ENCODE peak calls at places on chromosomes 11 and 22, in eight cellular contexts. E is HAP-1, C is endodermal cell, S is esophagus squamous epithelium, A is hepatocyte, L is body of pancreas, Y is tibial artery, Z is colonic mucosa. J is an unnamed sample.
A peak's percentile ranks its signal among the peaks of the same experiment; 100 is the strongest.

GRCh38 chr11:18956630-18957029 is 17.4 kb upstream of the MRGPRX1 start:
- DNase-seq in E (no peak), C (no peak), S (no peak), A (no peak), L (no peak), Y (no peak), Z (no peak), J (no peak)

GRCh38 chr11:122230387-122230760 is 114.4 kb upstream of the BLID start:
- DNase-seq in E (no peak), C (no peak), S (no peak), A (no peak), L (no peak), Y (no peak), Z (no peak), J (no peak)

GRCh38 chr11:69598147-69598546 is 42.8 kb upstream of the CCND1 start:
- DNase-seq in E (no peak), C (peak; percentile 54), S (no peak), A (no peak), L (peak; percentile 12), Y (no peak), Z (no peak), J (peak; percentile 15)

GRCh38 chr22:35661377-35661937 is 13.2 kb downstream of the APOL6 start:
- DNase-seq in E (no peak), C (no peak), S (no peak), A (no peak), L (no peak), Y (no peak), Z (no peak), J (no peak)

GRCh38 chr11:61955031-61955415 is 4.9 kb downstream of the BEST1 start:
- DNase-seq in E (no peak), C (peak; percentile 89), S (no peak), A (peak; percentile 85), L (peak; percentile 77), Y (peak; percentile 88), Z (peak; percentile 48), J (peak; percentile 41)

GRCh38 chr22:39528681-39529486 is 3.7 kb downstream of the RPS19BP1 start:
- DNase-seq in E (peak; percentile 69), C (peak; percentile 98), S (peak; percentile 60), A (peak; percentile 96), L (peak; percentile 93), Y (peak; percentile 94), Z (peak; percentile 95), J (peak; percentile 88)

GRCh38 chr11:4083198-4083597 is 11.4 kb upstream of the RRM1 start:
- DNase-seq in E (no peak), C (peak; percentile 40), S (no peak), A (no peak), L (no peak), Y (no peak), Z (no peak), J (no peak)

GRCh38 chr22:29102300-29102699 is 29.5 kb downstream of the KREMEN1 start:
- DNase-seq in E (no peak), C (no peak), S (no peak), A (no peak), L (no peak), Y (no peak), Z (no peak), J (no peak)

GRCh38 chr11:125201525-125202121 is 37.1 kb downstream of the PKNOX2 start:
- DNase-seq in E (no peak), C (no peak), S (no peak), A (peak; percentile 40), L (peak; percentile 91), Y (no peak), Z (no peak), J (peak; percentile 78)

GRCh38 chr22:41996826-41997225 is 1.8 kb upstream of the WBP2NL start:
- DNase-seq in E (no peak), C (peak; percentile 34), S (no peak), A (no peak), L (no peak), Y (peak; percentile 48), Z (no peak), J (no peak)

GRCh38 chr11:103892603-103893002 is 143.8 kb upstream of the DDI1 start:
- DNase-seq in E (no peak), C (peak; percentile 56), S (no peak), A (no peak), L (no peak), Y (no peak), Z (no peak), J (peak; percentile 66)

GRCh38 chr22:24146791-24147353 is 34.4 kb upstream of the SUSD2 start:
- DNase-seq in E (no peak), C (peak; percentile 68), S (no peak), A (peak; percentile 67), L (peak; percentile 45), Y (peak; percentile 84), Z (peak; percentile 45), J (peak; percentile 92)

GRCh38 chr11:25566298-25567200 is 765.4 kb upstream of the ANO3 start:
- DNase-seq in E (no peak), C (no peak), S (no peak), A (no peak), L (peak; percentile 26), Y (peak; percentile 74), Z (no peak), J (no peak)

GRCh38 chr11:131077340-131077739 is 161.1 kb upstream of the SNX19 start:
- DNase-seq in E (no peak), C (no peak), S (no peak), A (no peak), L (no peak), Y (no peak), Z (no peak), J (no peak)

GRCh38 chr22:45006873-45007246 is 2.9 kb downstream of the PHF21B start:
- DNase-seq in E (peak; percentile 20), C (no peak), S (no peak), A (peak; percentile 69), L (no peak), Y (no peak), Z (no peak), J (no peak)

GRCh38 chr22:24968066-24968561 is 15.6 kb downstream of the KIAA1671 start:
- DNase-seq in E (no peak), C (peak; percentile 94), S (no peak), A (no peak), L (no peak), Y (no peak), Z (no peak), J (no peak)

GRCh38 chr22:43482310-43482625 is 70.5 kb downstream of the MPPED1 start:
- DNase-seq in E (no peak), C (peak; percentile 63), S (no peak), A (no peak), L (no peak), Y (no peak), Z (no peak), J (no peak)
- H3K4me3 ChIP-seq in E (no peak overlapping the region), C (no peak overlapping the region), S (no peak overlapping the region), A (no peak overlapping the region), L (no peak overlapping the region), Y (no peak overlapping the region), Z (no peak overlapping the region), J (no peak overlapping the region)

DNA sequence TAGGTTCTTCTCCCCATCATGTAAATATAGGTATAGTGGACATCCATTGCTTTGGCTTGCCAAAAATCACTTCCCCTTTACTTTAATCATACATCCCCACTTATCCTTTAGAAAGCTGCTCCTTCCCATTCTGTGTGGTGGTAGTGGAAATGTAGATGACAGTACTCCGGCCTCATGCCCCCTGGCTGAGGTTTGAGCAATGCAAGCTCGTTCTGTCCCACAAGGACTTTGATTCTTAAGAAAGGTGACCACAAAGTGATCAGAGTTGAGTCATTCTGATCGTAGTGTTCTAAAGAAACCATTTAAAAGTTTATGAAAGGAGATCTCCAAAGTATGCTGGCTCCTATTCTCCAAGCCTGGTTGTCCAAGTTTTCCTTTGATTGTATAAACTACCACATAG is 10.9 kb downstream of the TUG1 start:
- DNase-seq in E (no peak), C (peak; percentile 46), S (no peak), A (peak; percentile 6), L (no peak), Y (no peak), Z (no peak), J (no peak)
- H3K9me3 ChIP-seq in E (peaks cover 11% of the 10 kb centered on the region), C (peaks cover 48% of the 10 kb centered on the region), S (peaks cover 25% of the 10 kb centered on the region), A (peaks cover 36% of the 10 kb centered on the region), L (peaks cover 20% of the 10 kb centered on the region), Y (peaks cover 68% of the 10 kb centered on the region), Z (no peaks in the 10 kb centered on the region), J (peaks cover 3% of the 10 kb centered on the region)

GRCh38 chr11:70807195-70807543 is 408.8 kb downstream of the CTTN start:
- DNase-seq in E (no peak), C (no peak), S (no peak), A (no peak), L (no peak), Y (no peak), Z (no peak), J (no peak)

GRCh38 chr11:70805243-70805642 is 406.9 kb downstream of the CTTN start:
- DNase-seq in E (no peak), C (no peak), S (no peak), A (no peak), L (no peak), Y (no peak), Z (no peak), J (no peak)

GRCh38 chr11:70808686-70809375 is 410.5 kb downstream of the CTTN start:
- DNase-seq in E (no peak), C (no peak), S (no peak), A (no peak), L (no peak), Y (no peak), Z (no peak), J (no peak)

GRCh38 chr11:70805971-70806370 is 407.6 kb downstream of the CTTN start:
- DNase-seq in E (no peak), C (no peak), S (no peak), A (no peak), L (no peak), Y (no peak), Z (no peak), J (no peak)

DNA sequence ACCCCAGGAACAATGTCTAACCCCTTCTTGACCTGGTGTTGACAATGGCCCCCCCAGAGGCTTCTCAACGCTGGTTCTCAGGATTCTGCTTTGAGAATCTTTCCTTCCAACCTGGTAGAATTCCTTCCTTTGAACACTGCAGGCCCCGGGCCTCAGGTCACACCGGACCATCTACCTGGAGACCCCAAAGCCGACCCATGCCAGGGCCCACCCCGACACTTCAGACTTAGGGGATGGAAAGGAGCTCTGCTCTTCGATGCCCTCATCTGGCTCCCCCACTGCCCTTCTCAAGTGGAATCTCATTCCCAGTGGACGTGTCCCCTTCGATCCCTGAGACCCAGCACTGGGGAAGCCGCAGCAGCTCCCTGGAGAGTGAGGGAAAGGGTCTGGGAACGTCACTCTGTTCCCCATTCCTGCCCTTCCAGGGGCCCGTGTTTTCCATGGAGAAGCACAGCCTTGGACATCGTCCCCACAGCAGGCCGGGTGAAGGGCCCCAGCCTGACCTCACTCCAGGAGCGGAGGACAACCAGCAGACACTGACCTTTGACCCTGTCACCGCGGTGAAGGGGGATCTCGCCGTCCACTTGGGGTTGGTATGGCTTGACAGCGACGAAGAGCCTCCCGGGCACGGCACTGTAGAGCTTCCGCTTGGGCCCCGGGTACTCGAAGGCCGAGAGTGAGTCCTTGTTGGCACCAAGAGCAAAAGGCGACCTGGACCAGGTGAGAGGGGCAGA is 408.3 kb downstream of the CTTN start:
- DNase-seq in E (no peak), C (no peak), S (no peak), A (no peak), L (no peak), Y (no peak), Z (no peak), J (no peak)
- H3K4me1 ChIP-seq in E (no peaks in the 10 kb centered on the region), C (no peaks in the 10 kb centered on the region), S (no peaks in the 10 kb centered on the region), A (no peaks in the 10 kb centered on the region), L (no peaks in the 10 kb centered on the region), Y (no peaks in the 10 kb centered on the region), Z (no peaks in the 10 kb centered on the region), J (no peaks in the 10 kb centered on the region)

DNA sequence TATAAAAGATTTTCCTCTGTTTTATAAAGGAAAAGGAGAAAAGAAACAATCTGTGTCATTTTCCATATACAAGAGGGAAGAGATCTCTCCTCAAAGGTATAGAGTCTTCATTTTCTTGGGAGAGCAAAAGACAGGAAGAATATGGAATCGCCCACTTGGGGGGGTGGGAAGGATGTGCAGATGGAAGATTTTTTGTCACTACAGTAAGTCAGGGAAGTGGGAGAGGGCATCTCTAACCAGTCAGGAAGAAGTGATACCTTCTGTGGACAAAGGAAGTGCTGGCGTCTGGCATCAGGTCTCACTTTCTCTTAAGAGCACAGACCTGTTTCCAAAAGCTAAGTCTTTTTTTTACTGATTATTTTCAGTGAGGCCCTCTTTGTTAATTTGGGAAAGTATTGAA is 1.4 kb downstream of the PRR14L start:
- DNase-seq in E (no peak), C (no peak), S (no peak), A (no peak), L (no peak), Y (no peak), Z (no peak), J (no peak)
- H3K4me3 ChIP-seq in E (peak overlapping the region; percentile 91), C (peak overlapping the region; percentile 96), S (peak overlapping the region; percentile 96), A (peak overlapping the region; percentile 58), L (no peak overlapping the region), Y (peak overlapping the region; percentile 86), Z (peak overlapping the region; percentile 88), J (peak overlapping the region; percentile 86)